ENCODE peak calls at places on chromosomes 7 and 10, in five cellular contexts. D is K562, O is HepG2, Z is SK-N-SH, K is HCT116. Q is an unnamed sample.

GRCh38 chr10:88538038-88538437 is 45.1 kb downstream of the RNLS start:
- DNase-seq in Z (no peak), D (no peak), K (no peak), O (no peak), Q (no peak)

GRCh38 chr7:22582860-22583640 is 83.1 kb upstream of the STEAP1B start:
- DNase-seq in D (no peak), K (no peak), Z (no peak), O (no peak), Q (peak)

GRCh38 chr10:6046458-6047325 is 15.5 kb downstream of the IL2RA start:
- DNase-seq in K (no peak), O (no peak), Z (no peak), D (no peak), Q (no peak)

GRCh38 chr10:88851706-88852105 is at the start of gene ANKRD22:
- DNase-seq in O (no peak), D (no peak), Z (no peak), K (peak), Q (peak)

GRCh38 chr7:47588704-47589225 is 6.9 kb upstream of the TNS3 start:
- DNase-seq in O (no peak), K (no peak), Z (no peak), D (no peak), Q (no peak)

GRCh38 chr7:114026486-114027089 is 107.8 kb upstream of the PPP1R3A start:
- DNase-seq in K (peak), O (peak), D (peak), Z (peak), Q (no peak)

GRCh38 chr10:42969909-42970308 is 107.0 kb upstream of the RET start:
- DNase-seq in K (no peak), Z (no peak), D (no peak), O (no peak), Q (no peak)

GRCh38 chr7:123637203-123637602 is 18.5 kb upstream of the LMOD2 start:
- DNase-seq in O (no peak), Z (no peak), D (no peak), K (no peak), Q (no peak)

GRCh38 chr10:73865459-73866442 is 8.6 kb downstream of the CAMK2G start:
- DNase-seq in D (no peak), O (no peak), K (no peak), Z (no peak), Q (no peak)

GRCh38 chr7:110375068-110375467 is 715.9 kb upstream of the LRRN3 start:
- DNase-seq in K (no peak), O (no peak), D (no peak), Z (no peak), Q (no peak)

GRCh38 chr10:131207176-131207575 is 104.3 kb downstream of the TCERG1L start:
- DNase-seq in D (no peak), K (no peak), Z (no peak), O (no peak), Q (no peak)

GRCh38 chr10:44195120-44196007 is 189.5 kb downstream of the CXCL12 start:
- DNase-seq in O (peak), D (no peak), Z (no peak), K (no peak), Q (no peak)

GRCh38 chr10:112484399-112484798 is 37.4 kb downstream of the VTI1A start:
- DNase-seq in Z (no peak), O (no peak), K (no peak), D (no peak), Q (no peak)

GRCh38 chr10:91127341-91128082 is 93.0 kb upstream of the PCGF5 start:
- DNase-seq in Z (no peak), D (no peak), K (no peak), O (no peak), Q (peak)

GRCh38 chr10:97843296-97843671 is 6.4 kb upstream of the GOLGA7B start:
- DNase-seq in O (no peak), D (no peak), Z (peak), K (no peak), Q (peak)

GRCh38 chr10:34003561-34003960 is 669.1 kb upstream of the NRP1 start:
- DNase-seq in D (no peak), O (no peak), Z (no peak), K (no peak), Q (no peak)

GRCh38 chr7:127035203-127035849 is 217.4 kb downstream of the GRM8 start:
- DNase-seq in O (no peak), D (no peak), K (no peak), Z (no peak), Q (no peak)

GRCh38 chr10:3791974-3792633 is 7.1 kb upstream of the KLF6 start:
- DNase-seq in D (no peak), Z (no peak), O (no peak), K (no peak), Q (no peak)

GRCh38 chr10:84537447-84537931 is 209.1 kb downstream of the CCSER2 start:
- DNase-seq in K (peak), O (peak), D (peak), Z (peak), Q (peak)

GRCh38 chr7:134547738-134548054 is 1.2 kb upstream of the AKR1B15 start:
- DNase-seq in D (peak), K (no peak), Z (no peak), O (no peak), Q (peak)

GRCh38 chr10:121437596-121437995 is 160.6 kb downstream of the FGFR2 start:
- DNase-seq in D (no peak), K (no peak), O (no peak), Z (peak), Q (no peak)

GRCh38 chr10:30058111-30058510 is 1.3 kb downstream of the JCAD start:
- DNase-seq in K (no peak), D (no peak), Z (no peak), O (no peak), Q (no peak)

GRCh38 chr10:13767721-13768178 is 181.0 kb downstream of the PRPF18 start:
- DNase-seq in D (no peak), O (peak), K (no peak), Z (no peak), Q (no peak)

GRCh38 chr10:103600325-103600724 is 106.8 kb downstream of the NEURL1 start:
- DNase-seq in Z (no peak), O (no peak), K (no peak), D (no peak), Q (no peak)

GRCh38 chr7:25807212-25807611 is 344.8 kb upstream of the NFE2L3 start:
- DNase-seq in D (no peak), K (no peak), O (no peak), Z (no peak), Q (no peak)

GRCh38 chr10:132938472-132939329 is 3.7 kb downstream of the CFAP46 start:
- DNase-seq in D (peak), Z (peak), O (peak), K (no peak), Q (no peak)

GRCh38 chr10:85925201-85925750 is 441.3 kb downstream of the GRID1 start:
- DNase-seq in Z (no peak), D (no peak), O (no peak), K (no peak), Q (no peak)

GRCh38 chr7:111198255-111198654 is 107.3 kb downstream of the LRRN3 start:
- DNase-seq in D (no peak), O (peak), K (peak), Z (no peak), Q (no peak)

GRCh38 chr10:119461380-119461779 is 81.1 kb downstream of the RGS10 start:
- DNase-seq in Z (no peak), D (no peak), O (no peak), K (peak), Q (no peak)

GRCh38 chr7:157490465-157490912 is 153.7 kb downstream of the DNAJB6 start:
- DNase-seq in O (peak), D (peak), Z (no peak), K (peak), Q (peak)

GRCh38 chr10:339038-339391 is 203.8 kb downstream of the ZMYND11 start:
- DNase-seq in O (no peak), D (no peak), Z (no peak), K (no peak), Q (peak)

GRCh38 chr7:28862876-28863275 is 95.3 kb downstream of the TRIL start:
- DNase-seq in O (no peak), Z (no peak), D (no peak), K (no peak), Q (no peak)

GRCh38 chr7:45015313-45015712 is 15.3 kb downstream of the CCM2 start:
- DNase-seq in O (peak), D (no peak), K (no peak), Z (no peak), Q (no peak)

GRCh38 chr7:150852371-150852905 is at the start of gene AOC1:
- DNase-seq in K (no peak), D (no peak), Z (no peak), O (no peak), Q (no peak)
- TF ChIP-seq JUND in K (no peak), D (no peak), Z (no peak), O (no peak), Q (no peak)

DNA sequence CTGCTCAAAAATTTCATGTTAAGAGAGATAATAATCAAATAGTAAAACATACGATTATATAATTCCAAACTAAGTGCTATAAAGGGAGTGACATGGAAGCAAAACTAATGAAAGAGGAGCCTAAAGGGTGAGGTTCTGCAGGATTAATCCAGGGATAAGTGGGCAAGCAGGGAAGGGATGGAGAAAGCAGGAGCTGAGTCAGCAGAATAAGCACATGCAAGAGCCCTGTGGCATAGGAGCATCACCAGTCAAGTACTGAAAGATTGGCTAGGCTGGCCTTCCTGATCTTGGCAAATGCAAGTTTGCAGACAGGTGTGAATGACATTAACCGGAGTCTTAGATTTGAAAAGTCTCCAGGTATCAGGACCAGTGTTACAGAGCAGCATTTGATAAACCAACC is 336.5 kb downstream of the ELMO1 start:
- DNase-seq in Z (no peak), D (no peak), O (no peak), K (no peak), Q (no peak)
- TF ChIP-seq JUND in Z (no peak), D (no peak), O (no peak), K (no peak), Q (no peak)

GRCh38 chr10:7550038-7550437 is 116.7 kb downstream of the ITIH5 start:
- DNase-seq in Z (no peak), O (no peak), D (no peak), K (no peak), Q (no peak)

GRCh38 chr10:7553531-7553930 is 113.2 kb downstream of the ITIH5 start:
- DNase-seq in D (no peak), K (no peak), Z (no peak), O (no peak), Q (no peak)

GRCh38 chr10:7547825-7548224 is 118.9 kb downstream of the ITIH5 start:
- DNase-seq in Z (no peak), K (no peak), D (no peak), O (no peak), Q (no peak)

GRCh38 chr10:7551289-7551688 is 115.5 kb downstream of the ITIH5 start:
- DNase-seq in O (no peak), Z (no peak), K (no peak), D (no peak), Q (no peak)

GRCh38 chr10:7551891-7552731 is 114.7 kb downstream of the ITIH5 start:
- DNase-seq in Z (no peak), K (no peak), D (no peak), O (no peak), Q (no peak)
- TF ChIP-seq JUND in Z (no peak), K (no peak), D (no peak), O (no peak), Q (no peak)

DNA sequence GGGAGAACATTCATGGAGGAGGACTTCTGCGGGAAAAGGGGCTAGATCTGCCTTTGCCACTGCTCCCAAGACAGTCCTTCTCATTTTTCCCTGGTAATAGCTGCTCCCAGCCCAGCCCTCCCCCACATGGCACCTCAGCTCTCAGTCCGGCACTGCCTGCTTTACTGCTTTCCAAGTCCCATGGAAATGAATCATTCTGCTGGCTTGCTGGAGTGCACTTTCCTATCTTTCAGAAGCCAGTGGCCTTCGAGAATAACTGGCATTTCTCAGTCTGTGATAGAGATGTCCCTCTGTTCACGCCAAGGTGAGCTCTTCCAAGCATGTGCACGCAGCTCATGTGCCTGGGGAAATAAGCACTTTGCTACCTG is 61.4 kb downstream of the SYPL1 start:
- DNase-seq in D (no peak), O (no peak), K (no peak), Z (no peak), Q (no peak)
- TF ChIP-seq JUND in D (no peak), O (no peak), K (no peak), Z (no peak), Q (no peak)

DNA sequence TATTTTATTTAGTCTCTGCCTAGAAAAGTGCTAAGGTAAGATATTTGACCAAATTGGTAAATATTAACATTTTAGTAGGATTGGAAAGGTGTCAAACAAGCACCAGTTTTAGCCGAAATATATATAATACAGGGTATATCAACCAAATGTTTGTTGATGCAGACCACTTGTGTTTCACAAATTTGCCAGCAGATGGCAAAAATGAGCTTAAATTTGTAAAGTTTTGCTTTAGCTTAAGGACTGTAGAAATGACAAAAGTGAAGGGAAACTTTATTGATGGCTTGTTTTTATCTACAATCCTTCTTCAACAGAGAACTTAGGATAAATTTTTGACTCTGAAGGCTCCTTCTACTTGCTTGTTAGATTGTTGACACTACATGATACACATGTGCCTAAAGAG is 4.8 kb upstream of the POLR1F start:
- DNase-seq in O (peak), K (peak), Z (peak), D (peak), Q (no peak)
- TF ChIP-seq JUND in O (no peak), K (no peak), Z (no peak), D (no peak), Q (no peak)

DNA sequence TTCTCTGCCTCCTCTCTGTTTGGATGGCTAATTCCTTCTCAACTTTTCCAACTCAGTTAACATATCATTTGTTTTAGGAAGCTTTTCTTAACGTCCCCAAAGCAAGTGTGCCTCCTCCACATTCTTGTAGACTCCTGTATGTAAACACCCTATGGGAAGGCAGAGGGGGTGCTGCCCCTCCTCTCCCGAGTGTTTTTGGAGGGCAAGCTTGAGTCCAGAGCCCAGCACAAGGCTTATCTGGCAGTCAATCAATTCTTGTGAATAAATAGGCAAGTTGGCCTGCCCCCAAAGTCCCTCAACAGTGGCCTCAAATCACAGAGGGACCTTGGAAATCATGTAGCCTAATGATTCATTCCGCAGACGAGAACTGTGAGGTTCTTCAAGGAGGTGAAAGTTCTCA is 305.6 kb downstream of the RPS24 start:
- DNase-seq in O (no peak), D (no peak), Z (no peak), K (no peak), Q (no peak)
- TF ChIP-seq JUND in O (no peak), D (no peak), Z (no peak), K (no peak), Q (no peak)

DNA sequence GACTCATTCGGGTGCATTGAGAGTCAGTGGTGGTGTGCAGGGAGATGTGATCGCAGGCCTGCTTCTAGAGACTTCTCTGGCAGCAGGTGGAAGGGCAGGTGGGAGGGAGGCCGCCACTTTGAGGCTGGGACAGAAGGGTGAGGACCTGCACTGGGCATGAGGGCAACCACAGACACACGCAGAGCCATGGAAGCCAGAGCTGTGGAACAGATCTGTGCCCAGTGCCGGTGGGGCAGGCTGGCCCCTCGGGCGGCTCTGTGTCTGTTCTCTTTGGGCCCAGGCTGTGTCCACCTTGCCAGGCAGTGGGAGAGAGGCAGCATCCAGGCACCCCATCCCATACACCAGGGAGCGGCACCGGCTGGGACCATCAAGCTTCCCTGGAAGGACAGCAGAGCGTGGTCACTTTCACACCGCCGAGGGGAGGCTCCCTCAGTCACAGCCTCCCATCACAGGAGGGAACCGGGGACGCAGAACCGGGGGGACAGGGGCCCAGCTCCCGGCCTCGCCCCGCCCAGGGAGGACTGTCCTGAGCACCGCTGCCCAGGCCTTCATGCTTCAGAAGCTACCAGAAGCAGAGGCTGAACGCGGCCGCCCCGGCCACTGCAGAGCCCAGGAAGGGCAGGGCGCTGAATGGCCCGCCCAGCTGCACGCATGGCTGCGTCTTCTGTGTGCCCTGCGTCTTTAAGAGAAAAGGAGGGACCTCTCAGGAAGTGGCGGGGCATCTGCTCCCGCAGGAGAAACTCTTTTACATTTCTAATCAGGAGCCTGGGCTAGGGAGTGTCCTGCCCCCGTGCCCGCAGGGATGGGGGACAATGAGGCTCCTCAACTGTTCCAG is 32.1 kb downstream of the EN2 start:
- DNase-seq in K (no peak), Z (peak), O (no peak), D (no peak), Q (no peak)
- TF ChIP-seq JUND in K (no peak), Z (no peak), O (no peak), D (no peak), Q (no peak)

DNA sequence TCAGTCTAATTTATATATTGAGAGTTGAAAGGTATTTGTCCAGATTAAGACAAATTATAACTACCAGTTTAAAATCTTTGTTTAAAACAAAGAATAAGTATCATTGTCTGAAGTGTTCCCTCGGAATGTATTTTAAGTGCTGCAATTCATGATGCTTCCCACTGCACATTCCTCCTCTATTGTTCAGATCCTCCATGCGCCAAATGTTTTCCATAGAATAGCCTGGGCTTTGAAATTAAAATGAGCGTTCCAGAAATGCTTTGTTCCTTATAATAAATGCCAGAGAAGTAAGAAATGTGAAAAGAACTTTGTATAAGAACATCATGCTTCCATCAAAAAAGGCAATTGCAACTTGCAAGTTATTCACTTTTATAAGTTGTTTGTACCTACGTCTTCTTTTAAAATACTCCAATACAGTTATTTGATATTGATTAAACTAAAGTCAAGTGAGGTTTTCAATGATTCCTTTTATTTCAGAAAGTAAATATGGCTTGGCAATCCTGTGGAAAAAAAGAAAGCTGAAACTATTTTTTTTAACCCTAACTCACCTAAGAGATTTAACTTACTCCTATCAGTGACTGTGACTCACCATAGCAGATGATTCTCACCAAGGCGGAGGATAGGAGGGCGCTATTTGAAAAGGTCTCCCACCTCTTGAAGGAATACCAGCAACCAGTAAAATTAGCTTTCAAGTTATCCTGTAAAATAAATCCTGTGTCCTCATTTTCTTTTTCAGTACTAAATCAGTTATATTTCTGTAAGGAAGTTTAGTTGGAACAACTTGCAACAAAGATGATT is 85.8 kb downstream of the CTNNA3 start:
- DNase-seq in O (no peak), K (no peak), Z (no peak), D (no peak), Q (no peak)
- TF ChIP-seq JUND in O (no peak), K (no peak), Z (no peak), D (no peak), Q (no peak)

GRCh38 chr7:2195403-2196246 is 37.1 kb downstream of the MAD1L1 start:
- DNase-seq in O (no peak), K (no peak), D (no peak), Z (no peak), Q (no peak)
- TF ChIP-seq JUND in O (no peak), K (no peak), D (no peak), Z (no peak), Q (no peak)

GRCh38 chr7:55086413-55087201 is 67.8 kb downstream of the EGFR start:
- DNase-seq in O (peak), Z (peak), K (peak), D (no peak), Q (no peak)
- TF ChIP-seq JUND in O (no peak), Z (peak), K (peak), D (no peak), Q (no peak)